ENCODE peak calls at places on chromosomes 7 and 10, in four cellular contexts. G, L, R and U are unnamed samples.

GRCh38 chr10:22655312-22655973 is 58.9 kb downstream of the PIP4K2A start:
- DNase-seq in G (no peak), R (peak), L (no peak), U (peak)

GRCh38 chr7:130207642-130208041 is at the start of gene SSMEM1:
- DNase-seq in G (no peak), L (no peak), R (peak), U (peak)

GRCh38 chr7:5997210-5997808 is 11.5 kb downstream of the PMS2 start:
- DNase-seq in L (peak), G (no peak), R (peak), U (peak)

GRCh38 chr10:8618834-8619233 is 564.3 kb downstream of the GATA3 start:
- DNase-seq in L (no peak), R (no peak), G (no peak), U (no peak)

GRCh38 chr7:145092766-145093165 is 256.9 kb upstream of the TPK1 start:
- DNase-seq in G (no peak), R (no peak), L (no peak), U (no peak)

GRCh38 chr7:1931248-1931950 is 261.3 kb downstream of the ELFN1 start:
- DNase-seq in L (no peak), R (peak), G (no peak), U (peak)

GRCh38 chr10:103661951-103662405 is 168.5 kb downstream of the NEURL1 start:
- DNase-seq in G (no peak), L (no peak), R (no peak), U (peak)

GRCh38 chr10:6053816-6054581 is 8.2 kb downstream of the IL2RA start:
- DNase-seq in L (peak), R (no peak), G (peak), U (no peak)

GRCh38 chr7:108099650-108100049 is 30.5 kb downstream of the LAMB4 start:
- DNase-seq in L (no peak), G (no peak), R (peak), U (no peak)

GRCh38 chr7:120774481-120774880 is 83.5 kb downstream of the TSPAN12 start:
- DNase-seq in R (no peak), L (no peak), G (no peak), U (no peak)

GRCh38 chr7:102306916-102307677 is 20.4 kb downstream of the SH2B2 start:
- DNase-seq in R (peak), G (peak), L (peak), U (peak)

GRCh38 chr7:83486957-83487356 is 162.0 kb downstream of the SEMA3E start:
- DNase-seq in G (no peak), R (peak), L (no peak), U (no peak)

GRCh38 chr7:96308253-96308949 is 13.5 kb downstream of the SLC25A13 start:
- DNase-seq in G (no peak), R (no peak), L (no peak), U (no peak)

GRCh38 chr7:33903770-33904679 is 1.3 kb upstream of the BMPER start:
- DNase-seq in G (peak), R (peak), L (peak), U (peak)

GRCh38 chr7:158759749-158760444 is 55.3 kb upstream of the NCAPG2 start:
- DNase-seq in G (no peak), L (no peak), R (no peak), U (no peak)
- H3K4me3 ChIP-seq in G (no peak), L (no peak), R (no peak), U (no peak)

GRCh38 chr7:132603241-132603789 is 27.0 kb upstream of the PLXNA4 start:
- DNase-seq in G (no peak), R (no peak), L (no peak), U (no peak)
- TF ChIP-seq CTCF in G (no peak), R (no peak), L (no peak), U (no peak)

GRCh38 chr10:113302062-113302461 is 250.8 kb upstream of the HABP2 start:
- DNase-seq in L (no peak), R (no peak), G (no peak), U (no peak)

GRCh38 chr10:113301342-113301984 is 251.4 kb upstream of the HABP2 start:
- DNase-seq in L (no peak), G (no peak), R (no peak), U (no peak)

GRCh38 chr10:113303747-113304146 is 249.1 kb upstream of the HABP2 start:
- DNase-seq in R (peak), L (no peak), G (no peak), U (peak)

GRCh38 chr10:113298616-113299015 is 254.2 kb upstream of the HABP2 start:
- DNase-seq in R (no peak), L (no peak), G (no peak), U (no peak)

DNA sequence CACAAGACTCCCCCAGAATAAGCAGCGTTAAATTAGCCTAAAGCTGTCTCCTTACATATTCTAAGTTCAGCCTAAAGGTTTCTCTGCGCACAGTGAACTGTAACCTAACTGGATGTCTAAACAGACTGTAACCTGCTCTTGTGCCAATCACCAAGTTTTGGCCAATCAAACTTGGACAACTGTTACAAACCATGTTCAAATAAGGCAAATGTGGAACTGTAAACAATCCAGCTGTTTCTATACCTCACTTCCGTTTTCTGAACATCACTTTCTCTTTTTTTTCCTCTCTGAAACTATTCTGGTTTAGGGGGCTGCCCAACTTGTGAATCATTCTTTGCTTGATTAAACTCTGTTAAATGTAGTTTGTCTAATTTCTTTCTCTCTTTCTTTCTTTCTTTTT is 252.2 kb upstream of the HABP2 start:
- DNase-seq in G (no peak), R (no peak), L (no peak), U (no peak)
- H3K4me3 ChIP-seq in G (no peak), R (no peak), L (no peak), U (no peak)

DNA sequence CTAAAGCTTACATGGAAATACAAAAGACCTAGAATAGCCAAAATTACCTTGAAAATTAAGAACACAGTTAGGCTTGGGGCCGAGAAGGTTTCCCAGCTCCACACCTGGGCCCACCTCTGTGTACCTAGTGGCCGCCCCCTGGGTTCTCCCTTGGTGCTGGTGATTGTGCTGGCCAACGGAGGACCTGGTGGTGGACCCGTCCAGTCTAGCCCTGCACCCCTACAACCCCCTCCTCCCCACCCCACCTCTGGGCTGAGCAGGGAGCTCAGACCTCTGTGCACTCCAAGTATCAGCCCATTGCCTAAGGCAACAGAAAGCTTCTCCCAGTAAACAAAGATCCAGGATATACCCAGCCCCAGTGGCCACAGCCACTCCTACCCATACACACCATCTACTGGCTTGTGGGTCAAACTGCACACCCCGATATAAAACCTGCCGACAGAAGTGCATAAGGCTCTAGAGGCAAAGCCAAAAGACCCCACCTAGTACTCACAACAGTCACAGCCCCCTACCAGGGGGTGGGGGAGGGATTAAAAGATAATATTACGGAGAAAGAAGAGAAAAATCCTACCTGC is 105.0 kb upstream of the DIP2C start:
- DNase-seq in L (no peak), G (no peak), R (peak), U (peak)
- TF ChIP-seq CTCF in L (no peak), G (no peak), R (peak), U (peak)